ENCODE peak calls at places on chromosomes 4 and X, in five cellular contexts. P is putamen, J is HFF-Myc, W is M059J, M is T-helper 2 cell. Q is an unnamed sample.

GRCh38 chr4:26001413-26001812 is 87.4 kb downstream of the SMIM20 start:
- DNase-seq in W (no peak), M (no peak), J (no peak), P (no peak), Q (no peak)

GRCh38 chr4:27791640-27792039 is 931.0 kb downstream of the STIM2 start:
- DNase-seq in J (no peak), M (no peak), W (peak), P (no peak), Q (no peak)

GRCh38 chr4:186607490-186607889 is 52.1 kb upstream of the MTNR1A start:
- DNase-seq in P (no peak), W (no peak), M (no peak), J (no peak), Q (no peak)

GRCh38 chrX:150902434-150903109 is 4.1 kb upstream of the CD99L2 start:
- DNase-seq in P (no peak), M (no peak), W (no peak), J (no peak), Q (no peak)

GRCh38 chr4:76195326-76195725 is 18.3 kb downstream of the SCARB2 start:
- DNase-seq in M (no peak), W (no peak), J (no peak), P (no peak), Q (no peak)

GRCh38 chr4:168197926-168198325 is 105.6 kb downstream of the ANXA10 start:
- DNase-seq in M (no peak), P (no peak), W (no peak), J (no peak), Q (no peak)

GRCh38 chr4:91837608-91838029 is 466.1 kb upstream of the GRID2 start:
- DNase-seq in W (peak), J (no peak), M (no peak), P (no peak), Q (no peak)

GRCh38 chr4:98687876-98688275 is 29.5 kb upstream of the TSPAN5 start:
- DNase-seq in M (no peak), J (no peak), P (no peak), W (peak), Q (no peak)

GRCh38 chrX:21944136-21944615 is 3.7 kb downstream of the SMS start:
- DNase-seq in P (no peak), M (no peak), W (no peak), J (no peak), Q (no peak)